ENCODE peak calls at places on chromosomes 6 and 20, in seven cellular contexts. One of them, this sample, is unnamed.

GRCh38 chr6:16625319-16626240 is 135.7 kb downstream of the ATXN1 start:
- DNase-seq in cardiac muscle cell: no peak
- DNase-seq in left lung: no peak
- DNase-seq in tibial nerve: no peak
- DNase-seq in fibroblast of lung: no peak
- DNase-seq in suprapubic skin: no peak
- DNase-seq in heart right ventricle: no peak
- DNase-seq in this sample: no peak

GRCh38 chr20:38134427-38135281 is 30.4 kb downstream of the TGM2 start:
- DNase-seq in cardiac muscle cell: peak
- DNase-seq in left lung: peak
- DNase-seq in tibial nerve: no peak
- DNase-seq in fibroblast of lung: no peak
- DNase-seq in suprapubic skin: no peak
- DNase-seq in heart right ventricle: peak
- DNase-seq in this sample: no peak

GRCh38 chr6:129671442-129672344 is 38.3 kb downstream of the ARHGAP18 start:
- DNase-seq in cardiac muscle cell: no peak
- DNase-seq in left lung: peak
- DNase-seq in tibial nerve: no peak
- DNase-seq in fibroblast of lung: no peak
- DNase-seq in suprapubic skin: no peak
- DNase-seq in heart right ventricle: no peak
- DNase-seq in this sample: no peak

GRCh38 chr20:61883867-61884393 is 181.8 kb downstream of the TAF4 start:
- DNase-seq in cardiac muscle cell: no peak
- DNase-seq in left lung: no peak
- DNase-seq in tibial nerve: no peak
- DNase-seq in fibroblast of lung: no peak
- DNase-seq in suprapubic skin: no peak
- DNase-seq in heart right ventricle: no peak
- DNase-seq in this sample: no peak

GRCh38 chr20:13297105-13297899 is 76.2 kb downstream of the ISM1 start:
- DNase-seq in cardiac muscle cell: no peak
- DNase-seq in left lung: no peak
- DNase-seq in tibial nerve: no peak
- DNase-seq in fibroblast of lung: no peak
- DNase-seq in suprapubic skin: no peak
- DNase-seq in heart right ventricle: no peak
- DNase-seq in this sample: no peak

GRCh38 chr6:35359744-35360348 is 17.5 kb downstream of the PPARD start:
- DNase-seq in cardiac muscle cell: peak
- DNase-seq in left lung: no peak
- DNase-seq in tibial nerve: no peak
- DNase-seq in fibroblast of lung: peak
- DNase-seq in suprapubic skin: no peak
- DNase-seq in heart right ventricle: peak
- DNase-seq in this sample: peak

GRCh38 chr20:59007758-59008511 is 881 bp upstream of the CTSZ start:
- DNase-seq in cardiac muscle cell: no peak
- DNase-seq in left lung: peak
- DNase-seq in tibial nerve: peak
- DNase-seq in fibroblast of lung: no peak
- DNase-seq in suprapubic skin: no peak
- DNase-seq in heart right ventricle: no peak
- DNase-seq in this sample: peak

GRCh38 chr6:125149256-125150144 is 4.1 kb upstream of the TPD52L1 start:
- DNase-seq in cardiac muscle cell: no peak
- DNase-seq in left lung: no peak
- DNase-seq in tibial nerve: no peak
- DNase-seq in fibroblast of lung: peak
- DNase-seq in suprapubic skin: no peak
- DNase-seq in heart right ventricle: no peak
- DNase-seq in this sample: no peak

GRCh38 chr20:41261790-41262717 is 55.5 kb downstream of the ZHX3 start:
- DNase-seq in cardiac muscle cell: no peak
- DNase-seq in left lung: no peak
- DNase-seq in tibial nerve: no peak
- DNase-seq in fibroblast of lung: no peak
- DNase-seq in suprapubic skin: no peak
- DNase-seq in heart right ventricle: no peak
- DNase-seq in this sample: no peak

GRCh38 chr20:51335329-51335841 is 207.1 kb downstream of the NFATC2 start:
- DNase-seq in cardiac muscle cell: no peak
- DNase-seq in left lung: no peak
- DNase-seq in tibial nerve: no peak
- DNase-seq in fibroblast of lung: peak
- DNase-seq in suprapubic skin: no peak
- DNase-seq in heart right ventricle: no peak
- DNase-seq in this sample: no peak

GRCh38 chr20:15176929-15177328 is 839.5 kb upstream of the FLRT3 start:
- DNase-seq in cardiac muscle cell: no peak
- DNase-seq in left lung: no peak
- DNase-seq in tibial nerve: no peak
- DNase-seq in fibroblast of lung: no peak
- DNase-seq in suprapubic skin: no peak
- DNase-seq in heart right ventricle: no peak
- DNase-seq in this sample: no peak

GRCh38 chr6:119348308-119349040 is 1.1 kb downstream of the MAN1A1 start:
- DNase-seq in cardiac muscle cell: peak
- DNase-seq in left lung: peak
- DNase-seq in tibial nerve: no peak
- DNase-seq in fibroblast of lung: no peak
- DNase-seq in suprapubic skin: peak
- DNase-seq in heart right ventricle: peak
- DNase-seq in this sample: peak

GRCh38 chr6:85470023-85470410 is 20.1 kb downstream of the NT5E start:
- DNase-seq in cardiac muscle cell: no peak
- DNase-seq in left lung: no peak
- DNase-seq in tibial nerve: no peak
- DNase-seq in fibroblast of lung: no peak
- DNase-seq in suprapubic skin: no peak
- DNase-seq in heart right ventricle: no peak
- DNase-seq in this sample: no peak

GRCh38 chr20:58268936-58269619 is 40.4 kb upstream of the RAB22A start:
- DNase-seq in cardiac muscle cell: no peak
- DNase-seq in left lung: no peak
- DNase-seq in tibial nerve: no peak
- DNase-seq in fibroblast of lung: no peak
- DNase-seq in suprapubic skin: no peak
- DNase-seq in heart right ventricle: no peak
- DNase-seq in this sample: no peak

DNA sequence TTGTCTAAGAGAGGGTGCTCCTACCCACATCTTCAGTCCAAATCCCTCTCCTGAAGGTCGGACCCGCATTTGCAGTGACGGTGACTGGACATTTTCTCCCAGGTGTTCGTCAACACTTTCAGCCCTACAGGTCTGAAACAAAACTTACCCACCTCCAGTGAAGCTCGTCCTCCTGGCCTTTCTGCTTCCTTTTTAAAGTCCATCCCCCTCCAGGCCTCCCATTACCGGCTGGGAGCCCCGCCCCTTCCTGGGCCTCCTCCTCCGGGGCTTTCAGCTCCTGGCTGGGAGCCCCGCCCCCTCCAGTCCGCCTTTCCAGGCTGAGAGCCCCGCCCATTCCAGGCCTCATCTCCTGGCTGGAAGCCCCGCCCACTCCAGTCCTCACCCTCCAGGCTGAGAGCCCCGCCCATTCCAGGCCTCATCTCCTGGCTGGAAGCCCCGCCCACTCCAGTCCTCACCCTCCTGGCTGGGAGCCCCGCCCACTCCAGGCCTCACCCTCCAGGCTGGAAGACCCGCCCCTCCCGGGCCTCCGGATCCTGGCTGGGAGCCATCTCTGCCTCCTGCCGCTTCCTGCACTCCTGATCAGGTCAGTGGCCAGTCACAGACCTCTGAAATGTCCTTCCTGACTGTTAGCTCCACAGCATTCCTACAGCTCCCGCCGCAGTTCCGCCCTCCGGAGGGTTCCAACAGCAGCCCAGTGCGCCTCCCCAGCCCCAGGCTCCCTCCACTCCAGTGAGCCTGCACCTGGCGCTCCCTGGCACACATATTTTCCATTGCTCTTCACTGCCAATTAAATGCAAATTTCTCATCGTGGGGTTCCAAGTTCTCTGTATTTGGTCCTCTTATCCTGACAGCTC is 98.5 kb downstream of the LY86 start:
- DNase-seq in cardiac muscle cell: peak
- DNase-seq in left lung: peak
- DNase-seq in tibial nerve: no peak
- DNase-seq in fibroblast of lung: peak
- DNase-seq in suprapubic skin: peak
- DNase-seq in heart right ventricle: peak
- DNase-seq in this sample: peak
- H3K27ac ChIP-seq in cardiac muscle cell: peak
- H3K27ac ChIP-seq in left lung: peak
- H3K27ac ChIP-seq in tibial nerve: peak
- H3K27ac ChIP-seq in fibroblast of lung: no peak
- H3K27ac ChIP-seq in suprapubic skin: peak
- H3K27ac ChIP-seq in heart right ventricle: peak
- H3K27ac ChIP-seq in this sample: peak

DNA sequence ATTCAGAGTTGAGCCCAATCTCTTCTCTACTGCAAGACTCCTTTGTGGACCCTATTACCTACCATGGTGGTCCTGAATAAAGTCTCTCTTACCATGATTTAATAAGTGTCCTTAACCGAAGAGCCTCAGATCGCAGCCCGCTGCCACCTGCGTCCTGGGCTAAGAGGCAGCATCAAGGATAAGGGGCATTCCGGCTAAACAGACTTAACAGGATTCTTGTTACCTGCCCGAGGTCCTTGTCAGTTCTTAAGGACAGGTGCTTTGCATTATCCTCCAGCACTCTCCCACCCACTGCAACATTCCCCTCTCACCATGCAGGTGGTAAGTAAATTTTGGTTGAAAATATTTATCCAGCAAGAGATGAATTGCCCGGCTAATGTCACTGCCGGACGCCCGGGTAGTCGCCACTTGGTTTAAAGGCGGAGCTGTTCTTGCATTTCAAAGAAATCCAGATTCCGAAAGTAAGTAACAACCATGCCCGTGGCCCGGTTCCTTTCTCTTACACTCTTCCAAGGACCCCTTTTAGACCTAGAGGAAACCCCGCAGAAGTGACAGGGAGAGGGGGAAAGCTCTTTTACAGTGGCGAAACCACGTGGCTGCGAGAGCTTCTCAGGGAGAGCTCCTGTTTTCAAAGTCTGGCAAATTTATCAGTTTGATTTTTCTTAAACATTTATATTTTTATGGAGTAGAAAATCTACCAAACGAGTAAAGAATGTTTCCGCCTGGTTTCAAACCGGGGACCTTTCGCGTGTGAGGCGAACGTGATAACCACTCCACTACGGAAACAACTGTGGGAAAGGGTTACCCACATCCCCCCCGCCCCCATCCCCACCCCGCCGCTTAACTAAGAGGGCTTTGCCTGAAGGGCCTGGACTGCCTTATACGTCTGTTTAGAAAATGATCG is 41.9 kb upstream of the PRSS16 start:
- DNase-seq in cardiac muscle cell: peak
- DNase-seq in left lung: no peak
- DNase-seq in tibial nerve: no peak
- DNase-seq in fibroblast of lung: peak
- DNase-seq in suprapubic skin: no peak
- DNase-seq in heart right ventricle: no peak
- DNase-seq in this sample: no peak
- H3K4me3 ChIP-seq in cardiac muscle cell: peak
- H3K4me3 ChIP-seq in left lung: no peak
- H3K4me3 ChIP-seq in tibial nerve: peak
- H3K4me3 ChIP-seq in fibroblast of lung: no peak
- H3K4me3 ChIP-seq in suprapubic skin: no peak
- H3K4me3 ChIP-seq in heart right ventricle: no peak
- H3K4me3 ChIP-seq in this sample: no peak

DNA sequence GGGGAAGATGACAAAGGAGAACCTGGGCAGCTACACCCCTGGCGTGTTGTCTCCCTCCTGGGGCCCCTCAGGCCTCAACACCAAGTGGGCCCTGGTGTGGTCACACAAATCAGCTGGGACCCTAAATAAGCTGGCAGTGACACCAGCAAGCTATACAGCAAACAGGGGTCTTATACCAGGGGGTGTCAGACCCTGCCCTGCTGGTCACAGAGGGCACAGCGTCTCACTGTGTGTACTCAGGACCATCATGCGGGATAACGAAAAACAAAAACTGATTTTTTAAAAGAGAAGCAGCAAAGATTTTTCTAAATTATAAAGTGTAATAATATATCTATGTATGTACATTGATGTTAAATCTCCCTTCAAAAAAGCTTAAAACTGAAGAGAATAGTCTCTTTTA is 220.5 kb downstream of the KIF16B start:
- DNase-seq in cardiac muscle cell: no peak
- DNase-seq in left lung: no peak
- DNase-seq in tibial nerve: no peak
- DNase-seq in fibroblast of lung: no peak
- DNase-seq in suprapubic skin: no peak
- DNase-seq in heart right ventricle: no peak
- DNase-seq in this sample: no peak
- TF ChIP-seq CTCF in cardiac muscle cell: no peak
- TF ChIP-seq CTCF in left lung: no peak
- TF ChIP-seq CTCF in tibial nerve: no peak
- TF ChIP-seq CTCF in fibroblast of lung: no peak
- TF ChIP-seq CTCF in suprapubic skin: no peak
- TF ChIP-seq CTCF in heart right ventricle: no peak
- TF ChIP-seq CTCF in this sample: no peak

GRCh38 chr6:2563635-2564034 is 187.1 kb downstream of the MYLK4 start:
- DNase-seq in cardiac muscle cell: no peak
- DNase-seq in left lung: no peak
- DNase-seq in tibial nerve: no peak
- DNase-seq in fibroblast of lung: peak
- DNase-seq in suprapubic skin: no peak
- DNase-seq in heart right ventricle: no peak
- DNase-seq in this sample: no peak
- H3K27ac ChIP-seq in cardiac muscle cell: no peak
- H3K27ac ChIP-seq in left lung: no peak
- H3K27ac ChIP-seq in tibial nerve: no peak
- H3K27ac ChIP-seq in fibroblast of lung: no peak
- H3K27ac ChIP-seq in suprapubic skin: no peak
- H3K27ac ChIP-seq in heart right ventricle: no peak
- H3K27ac ChIP-seq in this sample: no peak

DNA sequence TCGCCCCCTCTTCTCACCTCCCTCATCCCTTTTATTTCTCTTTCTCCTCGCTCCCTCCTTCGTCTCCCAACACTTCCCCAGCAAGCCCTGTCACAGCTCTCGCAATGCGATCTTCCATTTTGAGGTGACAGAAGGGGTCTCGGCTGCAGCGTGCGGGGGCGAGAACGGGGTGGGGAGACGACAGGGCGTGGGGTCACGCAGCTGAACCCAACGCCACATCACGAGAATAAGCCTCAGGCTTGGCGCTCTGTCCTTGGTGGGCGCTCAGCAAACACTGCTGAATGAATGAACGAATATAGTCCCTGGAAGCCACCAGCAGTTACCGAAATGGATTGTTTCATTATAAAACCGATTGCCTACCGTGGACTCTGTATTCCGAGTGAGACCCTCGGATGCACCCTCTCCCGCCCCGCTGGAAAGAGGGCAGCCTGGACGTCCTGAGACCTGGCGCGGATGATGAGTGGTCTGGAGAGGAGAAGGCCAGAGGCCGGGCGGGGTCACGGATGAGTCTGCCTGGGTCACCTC is 3.9 kb downstream of the NRN1 start:
- DNase-seq in cardiac muscle cell: no peak
- DNase-seq in left lung: no peak
- DNase-seq in tibial nerve: no peak
- DNase-seq in fibroblast of lung: no peak
- DNase-seq in suprapubic skin: no peak
- DNase-seq in heart right ventricle: no peak
- DNase-seq in this sample: no peak
- H3K4me3 ChIP-seq in cardiac muscle cell: no peak
- H3K4me3 ChIP-seq in left lung: peak
- H3K4me3 ChIP-seq in tibial nerve: peak
- H3K4me3 ChIP-seq in fibroblast of lung: no peak
- H3K4me3 ChIP-seq in suprapubic skin: peak
- H3K4me3 ChIP-seq in heart right ventricle: peak
- H3K4me3 ChIP-seq in this sample: peak